ENCODE peak calls at places on chromosomes 3 and 15, in five cellular contexts. Z, E, S, F and N are unnamed samples.
A peak's percentile ranks its signal among the peaks of the same experiment; 100 is the strongest.

GRCh38 chr3:118705827-118706226 is 328.8 kb downstream of the IGSF11 start:
- DNase-seq in Z (no peak), E (no peak), S (no peak), F (no peak), N (no peak)

GRCh38 chr3:186643493-186643892 is 3.3 kb downstream of the FETUB start:
- DNase-seq in Z (no peak), E (no peak), S (no peak), F (no peak), N (no peak)

GRCh38 chr15:70241561-70242320 is 144.0 kb upstream of the TLE3 start:
- DNase-seq in Z (no peak), E (no peak), S (no peak), F (no peak), N (no peak)

GRCh38 chr3:189999718-190000117 is 121.0 kb downstream of the P3H2 start:
- DNase-seq in Z (no peak), E (no peak), S (no peak), F (no peak), N (no peak)

GRCh38 chr3:49740427-49740826 is 16.7 kb upstream of the GMPPB start:
- DNase-seq in Z (no peak), E (no peak), S (no peak), F (no peak), N (no peak)

GRCh38 chr3:15601399-15602145 is at the start of the genes BTD and HACL1:
- DNase-seq in Z (peak; percentile 93), E (peak; percentile 98), S (peak; percentile 100), F (peak; percentile 99), N (peak; percentile 99)

GRCh38 chr3:83971693-83972092 is 987.1 kb upstream of the CADM2 start:
- DNase-seq in Z (no peak), E (no peak), S (no peak), F (no peak), N (no peak)

GRCh38 chr15:97728791-97729190 is 231.7 kb upstream of the ARRDC4 start:
- DNase-seq in Z (no peak), E (peak; percentile 59), S (peak; percentile 92), F (no peak), N (peak; percentile 46)

GRCh38 chr3:135218304-135218703 is 423.2 kb downstream of the EPHB1 start:
- DNase-seq in Z (no peak), E (no peak), S (peak; percentile 86), F (no peak), N (no peak)

GRCh38 chr15:28025413-28025812 is 73.7 kb downstream of the OCA2 start:
- DNase-seq in Z (no peak), E (no peak), S (no peak), F (no peak), N (no peak)

GRCh38 chr15:93762051-93762450 is 469.3 kb upstream of the MCTP2 start:
- DNase-seq in Z (no peak), E (no peak), S (peak; percentile 61), F (no peak), N (peak; percentile 38)

GRCh38 chr15:52021128-52021671 is 2.2 kb downstream of the MAPK6 start:
- DNase-seq in Z (peak; percentile 86), E (no peak), S (peak; percentile 62), F (peak; percentile 96), N (peak; percentile 65)

GRCh38 chr3:133469140-133469731 is 69.4 kb downstream of the BFSP2 start:
- DNase-seq in Z (no peak), E (peak; percentile 87), S (no peak), F (peak; percentile 34), N (peak; percentile 24)

GRCh38 chr3:129184396-129184656 is 630 bp upstream of the CNBP start:
- DNase-seq in Z (peak; percentile 48), E (no peak), S (peak; percentile 72), F (peak; percentile 46), N (peak; percentile 40)

GRCh38 chr3:170862618-170863374 is 7.2 kb downstream of the RPL22L1 start:
- DNase-seq in Z (no peak), E (no peak), S (peak; percentile 67), F (peak; percentile 48), N (no peak)

GRCh38 chr15:69454953-69455352 is 2.3 kb downstream of the RPLP1 start:
- DNase-seq in Z (no peak), E (no peak), S (no peak), F (no peak), N (no peak)

GRCh38 chr3:138434276-138434874 is at the start of gene ESYT3:
- DNase-seq in Z (peak; percentile 57), E (peak; percentile 92), S (peak; percentile 88), F (peak; percentile 83), N (peak; percentile 65)

GRCh38 chr15:87939838-87940457 is 316.6 kb downstream of the NTRK3 start:
- DNase-seq in Z (no peak), E (no peak), S (no peak), F (no peak), N (peak; percentile 21)

GRCh38 chr3:148598619-148599018 is 99.1 kb upstream of the AGTR1 start:
- DNase-seq in Z (no peak), E (no peak), S (no peak), F (no peak), N (no peak)

GRCh38 chr15:83113881-83114280 is 6.4 kb downstream of the TM6SF1 start:
- DNase-seq in Z (no peak), E (no peak), S (no peak), F (no peak), N (no peak)

GRCh38 chr3:135040321-135041110 is 245.5 kb downstream of the EPHB1 start:
- DNase-seq in Z (no peak), E (no peak), S (no peak), F (no peak), N (no peak)

GRCh38 chr3:179488213-179488612 is 36.9 kb upstream of the GNB4 start:
- DNase-seq in Z (no peak), E (no peak), S (no peak), F (no peak), N (no peak)

GRCh38 chr15:73387507-73388255 is 18.9 kb upstream of the HCN4 start:
- DNase-seq in Z (no peak), E (no peak), S (no peak), F (peak; percentile 59), N (no peak)

GRCh38 chr3:123346726-123347125 is 102.2 kb downstream of the ADCY5 start:
- DNase-seq in Z (no peak), E (peak; percentile 87), S (no peak), F (peak; percentile 26), N (peak; percentile 63)

GRCh38 chr15:85854345-85855097 is 59.8 kb upstream of the KLHL25 start:
- DNase-seq in Z (peak; percentile 79), E (no peak), S (peak; percentile 86), F (peak; percentile 71), N (peak; percentile 81)

GRCh38 chr15:71010439-71010838 is 104.8 kb upstream of the THSD4 start:
- DNase-seq in Z (no peak), E (no peak), S (no peak), F (no peak), N (no peak)

GRCh38 chr15:81893182-81893833 is 152.5 kb downstream of the MEX3B start:
- DNase-seq in Z (no peak), E (no peak), S (peak; percentile 38), F (no peak), N (no peak)